ENCODE peak calls at places on chromosomes 5 and 9, in seven cellular contexts. One of them, this sample, is unnamed.
A peak's percentile ranks its signal among the peaks of the same experiment; 100 is the strongest.

GRCh38 chr9:69485466-69485865 is 160.5 kb downstream of the ENTREP1 start:
- DNase-seq in foreskin fibroblast: no peak
- DNase-seq in retinal pigment epithelial cell: no peak
- DNase-seq in AG09309: no peak
- DNase-seq in tibial artery: no peak
- DNase-seq in stomach: no peak
- DNase-seq in cardiac fibroblast: no peak
- DNase-seq in this sample: no peak

GRCh38 chr9:136421791-136422190 is 11.3 kb downstream of the PMPCA start:
- DNase-seq in tibial artery: no peak
- DNase-seq in stomach: no peak
- DNase-seq in AG09309: no peak
- DNase-seq in cardiac fibroblast: no peak
- DNase-seq in retinal pigment epithelial cell: no peak
- DNase-seq in foreskin fibroblast: no peak
- DNase-seq in this sample: no peak

GRCh38 chr5:169290895-169291294 is 10.0 kb downstream of the SLIT3 start:
- DNase-seq in tibial artery: no peak
- DNase-seq in foreskin fibroblast: no peak
- DNase-seq in cardiac fibroblast: no peak
- DNase-seq in AG09309: no peak
- DNase-seq in retinal pigment epithelial cell: no peak
- DNase-seq in stomach: no peak
- DNase-seq in this sample: no peak

GRCh38 chr5:133794771-133795391 is 173.5 kb downstream of the C5orf15 start:
- DNase-seq in cardiac fibroblast: no peak
- DNase-seq in foreskin fibroblast: no peak
- DNase-seq in retinal pigment epithelial cell: no peak
- DNase-seq in AG09309: no peak
- DNase-seq in tibial artery: no peak
- DNase-seq in stomach: no peak
- DNase-seq in this sample: peak; percentile 63

GRCh38 chr9:89386797-89387196 is 68.5 kb downstream of the SECISBP2 start:
- DNase-seq in foreskin fibroblast: no peak
- DNase-seq in stomach: peak; percentile 92
- DNase-seq in retinal pigment epithelial cell: no peak
- DNase-seq in tibial artery: no peak
- DNase-seq in AG09309: no peak
- DNase-seq in cardiac fibroblast: no peak
- DNase-seq in this sample: no peak

GRCh38 chr9:477146-477545 is 262.5 kb downstream of the DOCK8 start:
- DNase-seq in stomach: no peak
- DNase-seq in tibial artery: no peak
- DNase-seq in foreskin fibroblast: no peak
- DNase-seq in cardiac fibroblast: no peak
- DNase-seq in retinal pigment epithelial cell: no peak
- DNase-seq in AG09309: no peak
- DNase-seq in this sample: no peak

GRCh38 chr5:115979203-115979602 is 16.9 kb downstream of the LVRN start:
- DNase-seq in tibial artery: no peak
- DNase-seq in retinal pigment epithelial cell: no peak
- DNase-seq in AG09309: no peak
- DNase-seq in foreskin fibroblast: no peak
- DNase-seq in stomach: no peak
- DNase-seq in cardiac fibroblast: no peak
- DNase-seq in this sample: no peak

GRCh38 chr9:133453651-133454050 is 6.1 kb upstream of the CACFD1 start:
- DNase-seq in stomach: no peak
- DNase-seq in retinal pigment epithelial cell: no peak
- DNase-seq in AG09309: no peak
- DNase-seq in cardiac fibroblast: no peak
- DNase-seq in tibial artery: no peak
- DNase-seq in foreskin fibroblast: no peak
- DNase-seq in this sample: no peak

GRCh38 chr9:130181645-130182044 is 9.4 kb downstream of the NCS1 start:
- DNase-seq in tibial artery: no peak
- DNase-seq in retinal pigment epithelial cell: no peak
- DNase-seq in stomach: peak; percentile 86
- DNase-seq in AG09309: no peak
- DNase-seq in foreskin fibroblast: no peak
- DNase-seq in cardiac fibroblast: no peak
- DNase-seq in this sample: no peak

GRCh38 chr9:130182090-130182909 is 10.1 kb downstream of the NCS1 start:
- DNase-seq in foreskin fibroblast: no peak
- DNase-seq in stomach: no peak
- DNase-seq in retinal pigment epithelial cell: no peak
- DNase-seq in tibial artery: no peak
- DNase-seq in cardiac fibroblast: no peak
- DNase-seq in AG09309: no peak
- DNase-seq in this sample: no peak

GRCh38 chr9:130184983-130185382 is 12.8 kb downstream of the NCS1 start:
- DNase-seq in AG09309: no peak
- DNase-seq in tibial artery: no peak
- DNase-seq in foreskin fibroblast: no peak
- DNase-seq in stomach: no peak
- DNase-seq in cardiac fibroblast: no peak
- DNase-seq in retinal pigment epithelial cell: no peak
- DNase-seq in this sample: no peak

GRCh38 chr9:130185494-130186005 is 13.3 kb downstream of the NCS1 start:
- DNase-seq in cardiac fibroblast: no peak
- DNase-seq in tibial artery: no peak
- DNase-seq in foreskin fibroblast: no peak
- DNase-seq in AG09309: no peak
- DNase-seq in stomach: no peak
- DNase-seq in retinal pigment epithelial cell: no peak
- DNase-seq in this sample: no peak

GRCh38 chr9:130183133-130183762 is 11.0 kb downstream of the NCS1 start:
- DNase-seq in AG09309: peak; percentile 35
- DNase-seq in retinal pigment epithelial cell: peak; percentile 47
- DNase-seq in tibial artery: peak; percentile 93
- DNase-seq in foreskin fibroblast: peak; percentile 78
- DNase-seq in stomach: no peak
- DNase-seq in cardiac fibroblast: peak; percentile 56
- DNase-seq in this sample: no peak
- TF ChIP-seq CTCF in AG09309: no peak
- TF ChIP-seq CTCF in retinal pigment epithelial cell: no peak
- TF ChIP-seq CTCF in tibial artery: no peak
- TF ChIP-seq CTCF in foreskin fibroblast: no peak
- TF ChIP-seq CTCF in stomach: no peak
- TF ChIP-seq CTCF in cardiac fibroblast: no peak
- TF ChIP-seq CTCF in this sample: no peak

DNA sequence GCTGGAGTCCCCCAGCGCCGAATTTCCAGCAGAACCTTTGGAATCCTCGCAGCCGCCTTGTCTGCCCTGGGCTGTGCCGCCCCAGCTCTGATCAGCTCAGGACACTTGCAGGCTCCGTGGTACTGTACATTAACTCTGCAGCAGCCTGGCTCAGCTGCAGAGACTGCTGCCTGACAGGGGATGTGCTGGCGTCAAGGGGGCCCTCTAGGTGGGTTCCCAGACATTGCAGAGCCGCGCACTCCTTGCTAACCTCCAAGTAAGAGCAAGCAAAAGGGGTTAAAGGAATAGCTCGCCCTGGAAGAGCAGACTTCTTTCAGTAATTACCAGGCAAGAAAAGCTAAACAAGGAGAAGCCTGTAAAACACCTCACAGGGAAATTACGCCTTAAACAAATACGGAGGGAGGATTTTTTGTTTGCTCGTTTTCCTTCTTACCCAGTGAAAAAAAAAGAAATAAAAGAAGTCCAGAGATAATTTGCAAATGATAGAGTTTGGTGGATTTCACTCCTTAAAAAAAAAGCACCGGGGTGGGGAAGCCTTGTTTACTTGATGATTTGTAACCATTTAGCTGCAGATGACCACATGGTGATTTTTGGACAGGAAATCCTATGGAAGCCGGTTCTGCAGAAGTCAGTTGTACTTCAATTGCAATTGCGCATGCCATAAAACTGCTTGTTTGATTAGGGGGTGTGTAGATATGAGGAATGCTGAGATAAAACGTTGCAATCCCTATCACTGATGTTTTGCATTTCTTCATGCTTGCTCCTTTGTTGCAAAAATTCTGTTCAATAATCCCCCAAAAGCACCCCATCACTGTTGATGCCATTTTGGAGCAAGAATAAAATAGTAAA is 305.8 kb downstream of the PDE4D start:
- DNase-seq in cardiac fibroblast: peak; percentile 58
- DNase-seq in tibial artery: peak; percentile 70
- DNase-seq in AG09309: peak; percentile 5
- DNase-seq in retinal pigment epithelial cell: peak; percentile 79
- DNase-seq in stomach: peak; percentile 47
- DNase-seq in foreskin fibroblast: peak; percentile 77
- DNase-seq in this sample: no peak
- H3K4me3 ChIP-seq in cardiac fibroblast: no peak overlapping the region
- H3K4me3 ChIP-seq in tibial artery: peak overlapping the region; percentile 35
- H3K4me3 ChIP-seq in AG09309: peak overlapping the region; percentile 8
- H3K4me3 ChIP-seq in retinal pigment epithelial cell: peak overlapping the region; percentile 42
- H3K4me3 ChIP-seq in stomach: peak overlapping the region; percentile 36
- H3K4me3 ChIP-seq in foreskin fibroblast: peak overlapping the region; percentile 28
- H3K4me3 ChIP-seq in this sample: no peak overlapping the region

GRCh38 chr5:140014751-140015150 is 28.3 kb downstream of the NRG2 start:
- DNase-seq in foreskin fibroblast: no peak
- DNase-seq in stomach: no peak
- DNase-seq in cardiac fibroblast: no peak
- DNase-seq in tibial artery: no peak
- DNase-seq in retinal pigment epithelial cell: no peak
- DNase-seq in AG09309: no peak
- DNase-seq in this sample: no peak

GRCh38 chr5:140010798-140011197 is 32.3 kb downstream of the NRG2 start:
- DNase-seq in foreskin fibroblast: no peak
- DNase-seq in AG09309: no peak
- DNase-seq in retinal pigment epithelial cell: no peak
- DNase-seq in tibial artery: no peak
- DNase-seq in stomach: no peak
- DNase-seq in cardiac fibroblast: no peak
- DNase-seq in this sample: no peak

GRCh38 chr5:140011297-140011802 is 31.7 kb downstream of the NRG2 start:
- DNase-seq in foreskin fibroblast: no peak
- DNase-seq in AG09309: no peak
- DNase-seq in retinal pigment epithelial cell: peak; percentile 5
- DNase-seq in cardiac fibroblast: peak; percentile 26
- DNase-seq in stomach: no peak
- DNase-seq in tibial artery: no peak
- DNase-seq in this sample: no peak

GRCh38 chr5:140013536-140013935 is 29.6 kb downstream of the NRG2 start:
- DNase-seq in retinal pigment epithelial cell: no peak
- DNase-seq in cardiac fibroblast: no peak
- DNase-seq in tibial artery: no peak
- DNase-seq in foreskin fibroblast: no peak
- DNase-seq in stomach: no peak
- DNase-seq in AG09309: no peak
- DNase-seq in this sample: no peak

DNA sequence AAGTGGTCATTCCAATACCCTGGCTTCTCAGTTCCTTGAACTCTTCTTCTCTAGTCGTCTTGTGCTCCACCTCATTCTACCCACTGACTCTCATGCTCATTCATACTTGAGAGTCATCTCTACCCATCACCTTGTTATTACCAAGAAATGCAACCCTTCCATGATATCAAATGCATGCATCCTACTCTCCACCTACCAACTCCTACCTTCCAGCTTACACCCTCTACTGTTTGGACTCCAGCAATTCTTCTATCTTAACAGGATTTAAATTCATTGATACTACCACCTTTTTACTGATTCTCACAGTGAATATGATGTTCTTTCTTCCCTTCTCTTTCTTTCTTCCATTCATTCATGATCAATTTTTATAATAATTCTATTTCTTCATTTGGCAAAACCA is 30.7 kb downstream of the NRG2 start:
- DNase-seq in foreskin fibroblast: no peak
- DNase-seq in AG09309: no peak
- DNase-seq in cardiac fibroblast: no peak
- DNase-seq in stomach: no peak
- DNase-seq in retinal pigment epithelial cell: no peak
- DNase-seq in tibial artery: no peak
- DNase-seq in this sample: no peak
- TF ChIP-seq CTCF in foreskin fibroblast: no peak
- TF ChIP-seq CTCF in AG09309: no peak
- TF ChIP-seq CTCF in cardiac fibroblast: no peak
- TF ChIP-seq CTCF in stomach: no peak
- TF ChIP-seq CTCF in retinal pigment epithelial cell: no peak
- TF ChIP-seq CTCF in tibial artery: no peak
- TF ChIP-seq CTCF in this sample: no peak

GRCh38 chr9:121269888-121270254 is 1.9 kb downstream of the GSN start:
- DNase-seq in AG09309: no peak
- DNase-seq in stomach: no peak
- DNase-seq in tibial artery: no peak
- DNase-seq in retinal pigment epithelial cell: no peak
- DNase-seq in cardiac fibroblast: no peak
- DNase-seq in foreskin fibroblast: no peak
- DNase-seq in this sample: no peak

GRCh38 chr9:121269030-121269887 is 1.3 kb downstream of the GSN start:
- DNase-seq in stomach: peak; percentile 61
- DNase-seq in cardiac fibroblast: peak; percentile 40
- DNase-seq in tibial artery: peak; percentile 86
- DNase-seq in AG09309: no peak
- DNase-seq in foreskin fibroblast: no peak
- DNase-seq in retinal pigment epithelial cell: no peak
- DNase-seq in this sample: peak; percentile 90

GRCh38 chr9:121272401-121272948 is 4.5 kb downstream of the GSN start:
- DNase-seq in AG09309: no peak
- DNase-seq in foreskin fibroblast: no peak
- DNase-seq in stomach: no peak
- DNase-seq in retinal pigment epithelial cell: no peak
- DNase-seq in cardiac fibroblast: no peak
- DNase-seq in tibial artery: no peak
- DNase-seq in this sample: no peak

GRCh38 chr9:121268598-121269029 is 652 bp downstream of the GSN start:
- DNase-seq in foreskin fibroblast: no peak
- DNase-seq in retinal pigment epithelial cell: no peak
- DNase-seq in stomach: no peak
- DNase-seq in tibial artery: no peak
- DNase-seq in cardiac fibroblast: no peak
- DNase-seq in AG09309: no peak
- DNase-seq in this sample: no peak

DNA sequence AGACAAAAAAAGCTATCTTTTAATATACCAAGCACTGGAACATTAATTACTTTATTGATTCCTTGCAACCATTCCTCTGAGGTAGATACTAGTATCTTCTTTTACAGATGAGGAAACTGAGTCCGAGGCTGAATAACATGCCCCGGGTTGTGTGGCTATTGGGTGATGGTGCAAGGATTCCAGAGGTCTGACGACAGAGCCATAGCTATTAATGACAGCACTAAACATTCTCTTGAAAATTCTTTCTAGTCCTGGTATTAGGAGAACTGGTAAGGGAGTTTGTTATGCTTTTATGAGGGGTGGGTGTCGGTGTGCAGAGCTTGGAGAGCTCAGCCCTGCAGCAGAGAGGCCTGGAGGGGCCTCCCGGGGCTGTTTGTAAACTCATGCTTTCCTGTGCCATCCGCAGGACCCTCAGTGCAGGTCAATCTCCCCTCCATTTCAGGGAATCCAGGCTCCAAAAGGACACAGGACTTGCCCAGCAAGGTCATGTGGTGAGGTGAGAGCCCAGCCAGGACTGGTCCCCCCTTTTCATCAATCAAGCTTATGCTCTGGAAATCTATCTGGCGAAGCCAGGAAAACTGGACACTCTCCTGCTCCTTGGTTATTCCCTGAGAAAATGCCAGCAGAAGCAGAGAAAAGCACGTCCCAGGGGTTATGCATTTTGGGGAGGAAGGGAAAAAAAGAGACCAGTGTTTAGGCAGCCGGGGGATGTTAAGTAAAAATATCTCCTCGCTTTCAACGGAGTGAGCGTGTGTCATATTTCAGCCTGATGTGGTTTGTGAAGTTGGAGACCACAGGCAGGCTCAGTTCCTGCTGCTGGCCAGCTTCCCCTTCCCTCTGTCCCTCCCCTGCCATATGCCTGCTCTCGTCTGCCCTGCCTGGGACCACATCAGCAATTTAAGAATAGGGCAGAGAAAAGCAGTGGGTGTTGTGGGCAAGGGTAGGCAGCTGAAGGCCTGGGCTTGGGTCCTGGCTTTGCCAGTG is 3.7 kb downstream of the GSN start:
- DNase-seq in retinal pigment epithelial cell: no peak
- DNase-seq in stomach: no peak
- DNase-seq in tibial artery: peak; percentile 80
- DNase-seq in cardiac fibroblast: peak; percentile 72
- DNase-seq in AG09309: peak; percentile 40
- DNase-seq in foreskin fibroblast: peak; percentile 87
- DNase-seq in this sample: peak; percentile 60
- H3K4me3 ChIP-seq in retinal pigment epithelial cell: no peak overlapping the region
- H3K4me3 ChIP-seq in stomach: peak overlapping the region; percentile 19
- H3K4me3 ChIP-seq in tibial artery: peak overlapping the region; percentile 28
- H3K4me3 ChIP-seq in cardiac fibroblast: no peak overlapping the region
- H3K4me3 ChIP-seq in AG09309: peak overlapping the region; percentile 20
- H3K4me3 ChIP-seq in foreskin fibroblast: peak overlapping the region; percentile 22
- H3K4me3 ChIP-seq in this sample: no peak overlapping the region

This sample was measured in lower leg skin.